ENCODE peak calls at places on chromosome 17, in nine cellular contexts. U is substantia nigra; X is kidney tubule cell; Z is DMS79; F is kidney epithelial cell; P is activated CD4-positive, CD25-positive, alpha-beta regulatory T cell treated with anti-CD3 and anti-CD28 coated beads, Interleukin-2, amount 50 U/mL, for 72 hours; S is stimulated activated CD4-positive, alpha-beta T cell treated with anti-CD3 and anti-CD28 coated beads, TNF-alpha, amount 100 ng/mL, for 4 hours; T is AG09309; B is C1 segment of cervical spinal cord. N is an unnamed sample.

GRCh38 chr17:7132511-7133094 is 18.0 kb upstream of the ASGR2 start:
- DNase-seq in U (no peak), X (no peak), Z (no peak), F (no peak), P (peak; percentile 46), S (peak; percentile 22), T (no peak), B (no peak), N (no peak)

GRCh38 chr17:39653662-39654331 is 11.4 kb upstream of the TCAP start:
- DNase-seq in U (peak; percentile 38), X (peak; percentile 53), Z (no peak), F (no peak), P (peak; percentile 88), S (peak; percentile 67), T (no peak), B (peak; percentile 61), N (peak; percentile 71)

GRCh38 chr17:62307196-62307595 is 73.2 kb upstream of the EFCAB3 start:
- DNase-seq in U (no peak), X (no peak), Z (no peak), F (no peak), P (no peak), S (no peak), T (no peak), B (no peak), N (no peak)

GRCh38 chr17:51481370-51481769 is 221.0 kb downstream of the UTP18 start:
- DNase-seq in U (no peak), X (no peak), Z (no peak), F (no peak), P (no peak), S (no peak), T (no peak), B (no peak), N (no peak)

GRCh38 chr17:19418312-19418992 is 7.4 kb downstream of the RNF112 start:
- DNase-seq in U (no peak), X (peak; percentile 57), Z (no peak), F (no peak), P (no peak), S (no peak), T (peak; percentile 23), B (no peak), N (no peak)

GRCh38 chr17:19348806-19349205 is 13.7 kb downstream of the B9D1 start:
- DNase-seq in U (no peak), X (no peak), Z (no peak), F (no peak), P (no peak), S (no peak), T (no peak), B (no peak), N (no peak)

GRCh38 chr17:360141-360705 is 7.6 kb upstream of the RPH3AL start:
- DNase-seq in U (no peak), X (no peak), Z (no peak), F (no peak), P (no peak), S (no peak), T (no peak), B (no peak), N (no peak)

GRCh38 chr17:3002538-3003301 is 60.7 kb downstream of the OR1D5 start:
- DNase-seq in U (no peak), X (no peak), Z (no peak), F (no peak), P (no peak), S (no peak), T (no peak), B (no peak), N (peak; percentile 34)

GRCh38 chr17:29740017-29740416 is 117.3 kb upstream of the CORO6 start:
- DNase-seq in U (no peak), X (no peak), Z (no peak), F (no peak), P (no peak), S (no peak), T (no peak), B (no peak), N (no peak)

GRCh38 chr17:61837175-61838051 is 25.9 kb downstream of the BRIP1 start:
- DNase-seq in U (no peak), X (peak; percentile 60), Z (no peak), F (peak; percentile 23), P (no peak), S (peak; percentile 11), T (peak; percentile 33), B (no peak), N (peak; percentile 2)

GRCh38 chr17:79188048-79188447 is 113.4 kb downstream of the ENGASE start:
- DNase-seq in U (no peak), X (peak; percentile 19), Z (no peak), F (no peak), P (no peak), S (no peak), T (no peak), B (no peak), N (no peak)